ENCODE peak calls at places on chromosomes 11 and 22, in four cellular contexts. V, I, X and O are unnamed samples.

GRCh38 chr11:35617687-35618496 is at the start of gene FJX1:
- DNase-seq in V (peak), I (peak), X (no peak), O (peak)

GRCh38 chr22:24310969-24311368 is 40.3 kb downstream of the SPECC1L start:
- DNase-seq in V (no peak), I (no peak), X (no peak), O (no peak)

GRCh38 chr11:102138677-102139076 is 28.4 kb downstream of the YAP1 start:
- DNase-seq in V (no peak), I (no peak), X (peak), O (no peak)

GRCh38 chr11:57700425-57700824 is 11.6 kb downstream of the MED19 start:
- DNase-seq in V (no peak), I (peak), X (no peak), O (no peak)

GRCh38 chr11:126284829-126285228 is 1.9 kb downstream of the TIRAP start:
- DNase-seq in V (no peak), I (peak), X (peak), O (peak)

GRCh38 chr11:110345756-110346155 is 49.3 kb upstream of the RDX start:
- DNase-seq in V (no peak), I (no peak), X (no peak), O (peak)

GRCh38 chr11:102446606-102447005 is 6.0 kb downstream of the TMEM123 start:
- DNase-seq in V (no peak), I (no peak), X (no peak), O (no peak)

GRCh38 chr11:1507381-1508140 is 21.0 kb upstream of the MOB2 start:
- DNase-seq in V (peak), I (no peak), X (no peak), O (no peak)

GRCh38 chr11:84800755-84801346 is 826.3 kb downstream of the DLG2 start:
- DNase-seq in V (no peak), I (no peak), X (no peak), O (no peak)

GRCh38 chr22:43060213-43060612 is 29.0 kb downstream of the TTLL1 start:
- DNase-seq in V (peak), I (peak), X (no peak), O (peak)

GRCh38 chr11:86625981-86626380 is 46.4 kb downstream of the ME3 start:
- DNase-seq in V (no peak), I (no peak), X (no peak), O (no peak)

GRCh38 chr11:64849600-64850356 is 5.3 kb upstream of the CDC42BPG start:
- DNase-seq in V (no peak), I (no peak), X (no peak), O (no peak)
- TF ChIP-seq CTCF in V (no peak), I (no peak), X (no peak), O (no peak)

GRCh38 chr11:95584589-95584988 is 205.0 kb downstream of the FAM76B start:
- DNase-seq in V (no peak), I (no peak), X (no peak), O (no peak)
- TF ChIP-seq CTCF in V (no peak), I (peak), X (no peak), O (no peak)

GRCh38 chr11:113241190-113242051 is 73.0 kb upstream of the TTC12 start:
- DNase-seq in V (no peak), I (no peak), X (no peak), O (no peak)
- TF ChIP-seq CTCF in V (no peak), I (no peak), X (no peak), O (no peak)

DNA sequence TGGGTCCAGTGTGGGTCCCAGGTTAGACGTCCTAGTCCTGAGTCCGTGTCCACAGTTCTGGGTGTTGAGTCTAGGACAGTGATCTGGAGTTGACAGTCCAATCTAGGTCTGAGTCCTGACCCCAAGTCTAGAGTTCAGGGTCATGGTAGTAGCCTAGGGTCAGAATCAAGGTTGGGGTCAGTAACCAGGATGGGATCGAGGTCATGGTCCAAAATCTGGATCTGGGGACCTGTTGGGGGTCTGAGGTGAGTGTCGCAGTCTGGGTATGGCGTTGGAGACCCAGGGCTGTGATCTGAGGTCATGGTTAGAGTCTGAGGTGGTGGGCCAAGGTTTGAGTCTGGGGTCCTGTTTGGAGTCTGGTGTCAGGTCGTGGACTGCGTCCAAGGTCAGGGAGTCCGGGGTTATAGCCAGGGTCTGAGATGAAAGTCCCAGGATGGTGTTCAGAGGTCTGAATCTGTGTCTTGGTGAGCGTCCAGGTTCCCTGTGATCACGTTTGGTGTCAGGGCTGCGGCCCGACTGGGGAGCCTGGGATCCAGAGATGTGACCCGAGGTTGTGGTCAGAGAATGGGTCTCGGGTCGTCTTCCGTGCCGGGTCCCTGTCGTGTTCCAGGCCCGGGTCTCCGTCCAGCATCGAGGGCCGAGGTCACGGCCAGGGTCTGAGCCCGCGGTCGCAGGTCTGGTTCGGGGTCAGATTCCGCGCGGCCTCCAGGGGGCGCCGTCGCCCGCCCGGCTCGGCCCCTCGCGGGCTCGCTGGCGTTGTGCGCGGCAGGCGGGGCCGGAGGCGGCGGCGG is 445 bp upstream of the GRK2 start:
- DNase-seq in V (peak), I (peak), X (no peak), O (peak)
- TF ChIP-seq CTCF in V (peak), I (peak), X (peak), O (peak)

DNA sequence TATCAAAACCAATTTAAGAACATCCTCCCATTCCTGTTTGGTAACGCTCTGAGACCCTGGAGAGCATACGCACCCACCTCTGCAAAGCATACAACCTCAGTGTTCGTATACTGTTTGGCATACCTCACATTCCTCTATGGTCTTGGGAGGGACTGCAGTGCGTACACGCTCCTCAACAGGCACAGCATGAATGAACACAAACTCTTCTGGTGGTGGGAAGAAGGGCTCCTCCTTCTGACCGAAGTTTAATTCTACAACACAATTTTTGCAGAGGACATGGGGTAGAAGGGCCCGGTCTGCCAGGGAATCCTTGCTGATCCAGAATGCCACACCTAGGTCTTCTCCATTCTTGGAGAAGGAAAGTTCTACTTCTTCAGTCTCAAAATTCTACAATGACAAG is 5.3 kb downstream of the HNRNPUL2 start:
- DNase-seq in V (no peak), I (no peak), X (no peak), O (no peak)
- TF ChIP-seq CTCF in V (no peak), I (no peak), X (no peak), O (no peak)

DNA sequence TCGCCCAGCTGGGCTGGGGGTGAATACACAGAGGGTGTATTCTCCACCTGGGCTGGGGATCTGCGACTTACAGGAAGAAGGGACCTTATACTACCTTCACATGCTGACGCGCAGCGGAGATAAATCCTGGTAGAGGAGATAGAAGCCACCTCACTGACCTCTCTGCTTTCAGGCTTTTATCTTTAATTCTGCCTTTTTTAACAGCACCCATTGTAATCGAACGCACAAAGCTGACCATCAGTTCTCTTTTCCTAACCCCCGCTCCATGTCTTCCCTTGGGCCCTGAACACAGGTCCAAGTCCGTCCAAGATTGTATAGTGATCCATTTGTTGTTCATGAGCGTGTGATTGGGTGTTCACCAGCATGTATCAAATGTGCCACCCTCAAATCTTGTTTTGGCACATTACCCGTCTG is 664 bp upstream of the LAMTOR1 start:
- DNase-seq in V (no peak), I (no peak), X (no peak), O (no peak)
- TF ChIP-seq CTCF in V (no peak), I (no peak), X (no peak), O (no peak)

GRCh38 chr11:124311677-124312076 is 2.1 kb downstream of the OR8D1 start:
- DNase-seq in V (no peak), I (no peak), X (no peak), O (no peak)

GRCh38 chr11:124311269-124311668 is 2.5 kb downstream of the OR8D1 start:
- DNase-seq in V (no peak), I (no peak), X (no peak), O (no peak)

GRCh38 chr11:124313849-124314248 is at the start of gene OR8D1:
- DNase-seq in V (no peak), I (no peak), X (no peak), O (no peak)

GRCh38 chr11:124313131-124313530 is 618 bp downstream of the OR8D1 start:
- DNase-seq in V (no peak), I (no peak), X (no peak), O (no peak)

GRCh38 chr11:124315052-124315451 is 1.3 kb upstream of the OR8D1 start:
- DNase-seq in V (no peak), I (no peak), X (no peak), O (no peak)
- TF ChIP-seq CTCF in V (no peak), I (no peak), X (no peak), O (no peak)

DNA sequence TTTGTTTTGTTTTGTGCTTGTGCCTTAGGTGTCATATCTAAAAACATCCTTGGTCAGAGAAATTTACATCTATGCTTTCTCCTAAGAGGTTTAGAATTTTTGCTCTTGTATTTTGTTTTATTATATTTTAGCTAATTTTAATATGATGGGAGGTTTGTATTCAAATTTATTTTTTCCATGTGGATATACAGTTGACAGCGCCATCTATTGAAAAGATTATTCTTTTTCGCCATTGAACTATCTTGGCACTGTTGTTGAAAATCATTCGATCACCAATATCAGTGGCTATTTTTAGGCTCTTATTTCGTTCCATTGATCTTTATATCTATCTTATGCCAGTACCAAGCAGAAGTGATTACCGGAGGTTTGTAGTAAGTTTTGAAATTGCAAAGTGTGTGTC is 510.3 kb downstream of the BRD1 start:
- DNase-seq in V (no peak), I (no peak), X (no peak), O (no peak)
- TF ChIP-seq CTCF in V (no peak), I (no peak), X (no peak), O (no peak)

DNA sequence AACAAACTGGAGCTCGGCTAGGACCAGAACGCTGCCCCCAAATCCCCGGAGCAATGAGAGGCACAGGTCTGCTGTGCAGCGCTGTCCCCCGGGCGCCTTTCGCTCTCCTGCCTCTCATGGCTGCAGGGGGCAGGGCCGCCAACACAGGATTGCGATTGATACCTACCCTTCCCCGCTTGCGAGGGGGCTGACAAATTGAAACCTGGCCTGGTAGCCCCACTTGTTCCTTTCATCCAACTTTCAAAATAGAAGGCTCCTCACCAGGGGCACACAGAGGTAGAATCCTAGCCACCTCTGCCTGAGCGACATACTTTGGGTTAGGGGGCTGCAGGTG is 642 bp upstream of the CASTOR1 start:
- DNase-seq in V (no peak), I (no peak), X (no peak), O (no peak)
- TF ChIP-seq CTCF in V (no peak), I (no peak), X (no peak), O (no peak)

GRCh38 chr22:33838644-33839043 is 81.6 kb downstream of the LARGE1 start:
- DNase-seq in V (no peak), I (no peak), X (no peak), O (no peak)
- TF ChIP-seq CTCF in V (no peak), I (no peak), X (no peak), O (no peak)